ENCODE peak calls at places on chromosomes 12 and 14, in five cellular contexts. U, Z, V, G and Q are unnamed samples.

GRCh38 chr12:121516437-121517011 is 64.3 kb downstream of the KDM2B start:
- DNase-seq in Z (no peak), G (no peak), V (no peak), U (no peak), Q (no peak)

GRCh38 chr12:65800928-65801327 is 23.4 kb upstream of the HMGA2 start:
- DNase-seq in Z (no peak), V (no peak), U (no peak), G (peak), Q (no peak)

GRCh38 chr14:75732888-75733287 is 71.8 kb downstream of the TTLL5 start:
- DNase-seq in Z (no peak), U (no peak), V (no peak), G (no peak), Q (no peak)

GRCh38 chr14:64671591-64671990 is 32.6 kb upstream of the PLEKHG3 start:
- DNase-seq in V (no peak), U (peak), G (no peak), Z (no peak), Q (no peak)

GRCh38 chr12:51183816-51184215 is 10.9 kb upstream of the TFCP2 start:
- DNase-seq in V (no peak), Z (no peak), U (peak), G (no peak), Q (no peak)

GRCh38 chr12:104890463-104891096 is 67.5 kb downstream of the SLC41A2 start:
- DNase-seq in V (no peak), U (no peak), Z (no peak), G (no peak), Q (no peak)

GRCh38 chr12:88985631-88986030 is 366.7 kb downstream of the DUSP6 start:
- DNase-seq in U (no peak), Z (no peak), V (no peak), G (no peak), Q (no peak)

GRCh38 chr14:32978691-32979255 is 40.1 kb downstream of the NPAS3 start:
- DNase-seq in U (no peak), G (no peak), Z (no peak), V (no peak), Q (no peak)

GRCh38 chr12:30822385-30823139 is 67.8 kb upstream of the CAPRIN2 start:
- DNase-seq in U (peak), V (peak), G (no peak), Z (peak), Q (no peak)

GRCh38 chr12:23640754-23641153 is 308.7 kb downstream of the SOX5 start:
- DNase-seq in Z (no peak), U (no peak), V (no peak), G (no peak), Q (no peak)

GRCh38 chr12:127396720-127397119 is 870.2 kb upstream of the TMEM132C start:
- DNase-seq in G (no peak), Z (no peak), U (no peak), V (no peak), Q (no peak)

GRCh38 chr14:54572316-54572715 is 5.4 kb downstream of the SAMD4A start:
- DNase-seq in G (no peak), Z (no peak), V (no peak), U (peak), Q (no peak)

GRCh38 chr12:120367252-120367923 is 1.6 kb downstream of the MSI1 start:
- DNase-seq in G (no peak), U (no peak), Z (no peak), V (no peak), Q (no peak)

GRCh38 chr14:78959674-78960264 is 789.6 kb downstream of the NRXN3 start:
- DNase-seq in G (peak), U (peak), Z (peak), V (peak), Q (peak)
- TF ChIP-seq CTCF in G (peak), U (peak), Z (no peak), V (peak), Q (peak)

GRCh38 chr12:97985834-97986233 is 523.2 kb downstream of the RMST start:
- DNase-seq in Z (no peak), G (no peak), V (no peak), U (no peak), Q (no peak)
- H3K4me3 ChIP-seq in Z (no peak), G (no peak), V (no peak), U (no peak), Q (no peak)

GRCh38 chr12:78864483-78865296 is at the start of gene SYT1:
- DNase-seq in U (peak), G (peak), Z (peak), V (no peak), Q (no peak)
- TF ChIP-seq CTCF in U (no peak), G (peak), Z (no peak), V (no peak), Q (no peak)

GRCh38 chr12:3604750-3605638 is 114.0 kb downstream of the PRMT8 start:
- DNase-seq in Z (no peak), V (peak), U (no peak), G (no peak), Q (no peak)
- H3K4me3 ChIP-seq in Z (no peak), V (no peak), U (no peak), G (no peak), Q (no peak)

GRCh38 chr14:21233457-21234076 is 35.7 kb downstream of the HNRNPC start:
- DNase-seq in G (no peak), U (no peak), Z (no peak), V (no peak), Q (no peak)
- TF ChIP-seq CTCF in G (peak), U (peak), Z (no peak), V (no peak), Q (peak)

GRCh38 chr14:92465353-92466067 is 48.1 kb upstream of the RIN3 start:
- DNase-seq in G (no peak), Z (peak), V (no peak), U (no peak), Q (no peak)
- H3K4me3 ChIP-seq in G (no peak), Z (no peak), V (no peak), U (no peak), Q (no peak)

GRCh38 chr12:12008232-12008850 is 62.4 kb upstream of the BCL2L14 start:
- DNase-seq in G (no peak), V (no peak), U (no peak), Z (no peak), Q (no peak)
- TF ChIP-seq CTCF in G (peak), V (no peak), U (peak), Z (no peak), Q (no peak)

DNA sequence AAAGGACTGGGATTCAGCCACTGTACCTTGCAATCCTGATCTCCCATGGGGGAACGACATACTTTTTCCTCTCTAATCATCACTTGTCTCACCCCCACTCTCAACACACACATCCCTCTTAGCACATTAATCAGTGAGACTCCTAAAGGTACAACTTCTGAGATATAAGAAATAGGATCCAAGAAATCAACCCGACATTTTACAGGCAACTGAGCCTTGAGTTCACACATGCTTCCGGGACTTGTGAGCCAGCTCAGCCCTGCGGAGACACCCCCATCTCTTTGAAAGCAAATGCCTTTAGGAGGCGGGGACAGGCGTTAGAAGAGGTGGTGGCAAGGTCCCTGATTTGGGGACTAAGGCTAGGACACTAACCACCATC is 1.3 kb downstream of the MAP3K9 start:
- DNase-seq in G (no peak), Z (no peak), V (no peak), U (no peak), Q (no peak)
- H3K4me3 ChIP-seq in G (no peak), Z (no peak), V (peak), U (peak), Q (peak)

DNA sequence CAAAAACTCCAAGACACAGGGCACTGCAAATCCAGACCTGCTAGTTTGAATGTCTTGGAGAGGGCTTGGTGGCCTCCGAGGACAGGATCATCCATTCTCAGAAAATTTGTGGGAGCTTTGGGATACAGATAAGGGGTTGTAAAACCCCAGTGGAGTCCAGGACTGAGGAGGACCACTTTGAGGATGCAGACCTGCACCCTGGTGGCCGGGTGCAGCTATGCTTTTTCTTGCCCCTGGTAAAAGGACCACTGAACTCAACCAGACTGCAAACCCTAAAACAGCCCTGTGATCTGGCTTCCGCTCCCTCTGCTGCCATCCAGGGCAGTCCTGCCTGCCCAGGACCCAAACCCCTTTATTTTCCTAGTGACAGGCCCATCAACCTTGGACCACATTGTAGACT is 169.5 kb upstream of the DAAM1 start:
- DNase-seq in V (no peak), U (peak), G (no peak), Z (no peak), Q (no peak)
- TF ChIP-seq CTCF in V (no peak), U (peak), G (peak), Z (no peak), Q (peak)